ENCODE peak calls at places on chromosomes 12 and 14, in four cellular contexts. H, E, R and N are unnamed samples.

GRCh38 chr14:102570334-102570995 is 22.0 kb upstream of the RCOR1 start:
- DNase-seq in H (no peak), E (no peak), R (no peak), N (no peak)

GRCh38 chr12:112944028-112944690 is 5.9 kb downstream of the OAS3 start:
- DNase-seq in H (no peak), E (no peak), R (no peak), N (no peak)

GRCh38 chr12:6858796-6859195 is 6.8 kb downstream of the USP5 start:
- DNase-seq in H (no peak), E (no peak), R (no peak), N (no peak)

GRCh38 chr14:44763356-44763755 is 198.4 kb downstream of the KLHL28 start:
- DNase-seq in H (no peak), E (no peak), R (no peak), N (no peak)

GRCh38 chr12:120467439-120467838 is 2.1 kb downstream of the SRSF9 start:
- DNase-seq in H (no peak), E (no peak), R (no peak), N (no peak)

GRCh38 chr14:31090872-31091764 is 64.9 kb upstream of the STRN3 start:
- DNase-seq in H (peak; percentile 76), E (peak; percentile 97), R (no peak), N (no peak)

GRCh38 chr14:32472512-32473472 is 143.7 kb downstream of the AKAP6 start:
- DNase-seq in H (peak; percentile 63), E (no peak), R (no peak), N (no peak)

GRCh38 chr12:117171499-117172162 is 18.6 kb downstream of the FBXO21 start:
- DNase-seq in H (no peak), E (no peak), R (no peak), N (no peak)

GRCh38 chr12:6766651-6767300 is 613 bp downstream of the PTMS start:
- DNase-seq in H (no peak), E (no peak), R (no peak), N (peak; percentile 38)

GRCh38 chr14:24695265-24696241 is 61.6 kb upstream of the GZMB start:
- DNase-seq in H (no peak), E (no peak), R (no peak), N (no peak)

GRCh38 chr14:91299483-91300115 is 55.1 kb upstream of the GPR68 start:
- DNase-seq in H (no peak), E (no peak), R (no peak), N (no peak)

GRCh38 chr14:90060312-90060964 is 1.4 kb upstream of the KCNK13 start:
- DNase-seq in H (no peak), E (no peak), R (peak; percentile 57), N (peak; percentile 16)

GRCh38 chr14:79418649-79419415 is 792.5 kb downstream of the DIO2 start:
- DNase-seq in H (no peak), E (no peak), R (no peak), N (no peak)

GRCh38 chr14:103520269-103520656 is 2.4 kb downstream of the CKB start:
- DNase-seq in H (no peak), E (no peak), R (no peak), N (no peak)

GRCh38 chr12:2925322-2925995 is 33.7 kb upstream of the TEAD4 start:
- DNase-seq in H (no peak), E (no peak), R (no peak), N (no peak)

GRCh38 chr12:70049596-70050360 is 193.5 kb upstream of the CNOT2 start:
- DNase-seq in H (no peak), E (no peak), R (no peak), N (no peak)

GRCh38 chr12:84183576-84183975 is 729.0 kb downstream of the SLC6A15 start:
- DNase-seq in H (no peak), E (no peak), R (no peak), N (no peak)

GRCh38 chr14:100037351-100037750 is 27.9 kb upstream of the EVL start:
- DNase-seq in H (no peak), E (no peak), R (no peak), N (no peak)

GRCh38 chr12:56129210-56129691 is 1.2 kb downstream of the ESYT1 start:
- DNase-seq in H (no peak), E (no peak), R (no peak), N (peak; percentile 83)

GRCh38 chr12:6074394-6074793 is 50.1 kb downstream of the VWF start:
- DNase-seq in H (no peak), E (no peak), R (no peak), N (peak; percentile 16)

GRCh38 chr12:8077207-8077606 is 4.9 kb upstream of the NECAP1 start:
- DNase-seq in H (no peak), E (no peak), R (no peak), N (no peak)

GRCh38 chr14:92997343-92998061 is 74.6 kb downstream of the CHGA start:
- DNase-seq in H (no peak), E (no peak), R (no peak), N (no peak)

GRCh38 chr14:35326364-35326763 is 34.2 kb downstream of the PSMA6 start:
- DNase-seq in H (no peak), E (no peak), R (no peak), N (no peak)

GRCh38 chr12:96248532-96248931 is 54.4 kb downstream of the ELK3 start:
- DNase-seq in H (no peak), E (peak; percentile 67), R (no peak), N (no peak)

GRCh38 chr12:51262758-51263177 is 7.4 kb downstream of the SMAGP start:
- DNase-seq in H (no peak), E (no peak), R (no peak), N (no peak)

GRCh38 chr12:32108829-32109228 is 2.2 kb downstream of the BICD1 start:
- DNase-seq in H (no peak), E (no peak), R (no peak), N (no peak)

GRCh38 chr12:67827820-67828383 is 161.3 kb upstream of the IFNG-AS1 start:
- DNase-seq in H (peak; percentile 98), E (no peak), R (no peak), N (peak; percentile 30)

GRCh38 chr12:132346496-132347470 is 17.4 kb upstream of the GALNT9 start:
- DNase-seq in H (no peak), E (no peak), R (no peak), N (no peak)

GRCh38 chr14:73241481-73242165 is 4.3 kb downstream of the PAPLN start:
- DNase-seq in H (no peak), E (no peak), R (no peak), N (no peak)

GRCh38 chr12:104172564-104172935 is 34.5 kb upstream of the NFYB start:
- DNase-seq in H (no peak), E (no peak), R (no peak), N (no peak)

GRCh38 chr12:28872654-28873268 is 276.3 kb upstream of the FAR2 start:
- DNase-seq in H (peak; percentile 41), E (no peak), R (peak; percentile 21), N (no peak)

GRCh38 chr12:3600039-3600720 is 109.2 kb downstream of the PRMT8 start:
- DNase-seq in H (no peak), E (no peak), R (no peak), N (no peak)

GRCh38 chr12:6943719-6944380 is at the start of the genes C12orf57 and RNU7-1:
- DNase-seq in H (no peak), E (no peak), R (peak; percentile 76), N (peak; percentile 80)

GRCh38 chr12:31037921-31038320 is 35.7 kb upstream of the DDX11 start:
- DNase-seq in H (no peak), E (no peak), R (no peak), N (no peak)

GRCh38 chr12:64900540-64900939 is 76.1 kb downstream of the TBC1D30 start:
- DNase-seq in H (no peak), E (no peak), R (no peak), N (no peak)

GRCh38 chr12:862303-862911 is 87.1 kb downstream of the RAD52 start:
- DNase-seq in H (no peak), E (no peak), R (no peak), N (no peak)

GRCh38 chr12:87982208-87982607 is 47.0 kb downstream of the C12orf50 start:
- DNase-seq in H (peak; percentile 31), E (no peak), R (no peak), N (no peak)

GRCh38 chr12:55996715-55997534 is at the start of gene SUOX:
- DNase-seq in H (peak; percentile 92), E (peak; percentile 99), R (peak; percentile 94), N (peak; percentile 25)